ENCODE peak calls at places on chromosomes 16 and 17, in six cellular contexts. P is A549, S is activated gamma-delta T cell treated with Interleukin-2 at 50 U/mL for 16 hours, K is HT1080, V is pancreas, H is NCI-H1092 treated with DMSO at 0.1 percent for 48 hours. Q is an unnamed sample.

GRCh38 chr17:73686126-73686525 is 41.9 kb upstream of the SDK2 start:
- DNase-seq in P (no peak), S (no peak), K (no peak), V (no peak), H (no peak), Q (peak)

GRCh38 chr17:75572713-75573539 is 14.7 kb upstream of the MYO15B start:
- DNase-seq in P (no peak), S (no peak), K (no peak), V (no peak), H (no peak), Q (no peak)

GRCh38 chr17:27244019-27244418 is 49.9 kb upstream of the WSB1 start:
- DNase-seq in P (no peak), S (no peak), K (no peak), V (no peak), H (no peak), Q (no peak)

GRCh38 chr17:31778538-31778937 is 80.5 kb downstream of the COPRS start:
- DNase-seq in P (no peak), S (no peak), K (no peak), V (no peak), H (no peak), Q (no peak)

GRCh38 chr16:55824473-55824872 is 8.4 kb downstream of the CES1 start:
- DNase-seq in P (no peak), S (no peak), K (no peak), V (no peak), H (no peak), Q (no peak)

GRCh38 chr17:36901506-36901905 is 35.8 kb upstream of the LHX1 start:
- DNase-seq in P (no peak), S (no peak), K (peak), V (no peak), H (no peak), Q (no peak)

GRCh38 chr17:38425744-38426143 is 2.5 kb upstream of the ARHGAP23 start:
- DNase-seq in P (no peak), S (no peak), K (peak), V (no peak), H (no peak), Q (no peak)

GRCh38 chr17:49996495-49997255 is 1.7 kb upstream of the DLX3 start:
- DNase-seq in P (peak), S (peak), K (no peak), V (peak), H (peak), Q (no peak)

GRCh38 chr17:39022961-39023360 is 55.8 kb upstream of the FBXO47 start:
- DNase-seq in P (no peak), S (no peak), K (no peak), V (no peak), H (no peak), Q (no peak)

GRCh38 chr16:12703935-12704334 is 99.8 kb downstream of the CPPED1 start:
- DNase-seq in P (no peak), S (no peak), K (peak), V (no peak), H (no peak), Q (peak)

GRCh38 chr17:51601622-51602261 is 341.4 kb downstream of the UTP18 start:
- DNase-seq in P (no peak), S (no peak), K (no peak), V (no peak), H (no peak), Q (no peak)

GRCh38 chr17:77645441-77646430 is 312.8 kb upstream of the TNRC6C start:
- DNase-seq in P (no peak), S (peak), K (no peak), V (no peak), H (no peak), Q (no peak)

GRCh38 chr17:78995761-78996451 is 13.7 kb downstream of the CANT1 start:
- DNase-seq in P (no peak), S (no peak), K (no peak), V (peak), H (no peak), Q (no peak)

GRCh38 chr17:66354472-66354871 is 52.1 kb downstream of the PRKCA start:
- DNase-seq in P (no peak), S (no peak), K (no peak), V (no peak), H (no peak), Q (no peak)

GRCh38 chr16:53865492-53865863 is 161.5 kb downstream of the FTO start:
- DNase-seq in P (peak), S (no peak), K (peak), V (no peak), H (no peak), Q (no peak)

GRCh38 chr17:19876524-19877161 is 8.9 kb upstream of the ULK2 start:
- DNase-seq in P (no peak), S (peak), K (no peak), V (no peak), H (no peak), Q (no peak)

GRCh38 chr17:33968350-33969044 is 286.6 kb upstream of the CCL2 start:
- DNase-seq in P (no peak), S (peak), K (peak), V (no peak), H (no peak), Q (no peak)

GRCh38 chr16:9138021-9138680 is 46.7 kb downstream of the HAPSTR1 start:
- DNase-seq in P (no peak), S (no peak), K (no peak), V (peak), H (no peak), Q (no peak)

GRCh38 chr16:55003306-55003705 is 72.6 kb downstream of the IRX5 start:
- DNase-seq in P (no peak), S (no peak), K (no peak), V (no peak), H (no peak), Q (peak)

GRCh38 chr16:77414752-77415231 is 20.0 kb downstream of the ADAMTS18 start:
- DNase-seq in P (no peak), S (no peak), K (peak), V (no peak), H (no peak), Q (no peak)

GRCh38 chr16:84827131-84827574 is 7.4 kb downstream of the CRISPLD2 start:
- DNase-seq in P (no peak), S (no peak), K (no peak), V (no peak), H (no peak), Q (no peak)

GRCh38 chr16:30785126-30786106 is 1.6 kb downstream of the ZNF629 start:
- DNase-seq in P (no peak), S (no peak), K (no peak), V (no peak), H (no peak), Q (no peak)

GRCh38 chr16:85659805-85660511 is 28.8 kb downstream of the GINS2 start:
- DNase-seq in P (peak), S (peak), K (peak), V (peak), H (peak), Q (no peak)

GRCh38 chr17:45132569-45133463 is 501 bp upstream of the PLCD3 start:
- DNase-seq in P (peak), S (peak), K (peak), V (peak), H (peak), Q (peak)

GRCh38 chr17:14311186-14311705 is 10.4 kb downstream of the HS3ST3B1 start:
- DNase-seq in P (no peak), S (no peak), K (no peak), V (no peak), H (no peak), Q (no peak)

GRCh38 chr17:44200478-44201155 is 933 bp upstream of the ATXN7L3 start:
- DNase-seq in P (no peak), S (no peak), K (no peak), V (no peak), H (peak), Q (no peak)

GRCh38 chr16:1174477-1175357 is 21.8 kb downstream of the CACNA1H start:
- DNase-seq in P (no peak), S (no peak), K (no peak), V (no peak), H (peak), Q (no peak)

GRCh38 chr16:87404764-87405625 is 12.9 kb downstream of the MAP1LC3B start:
- DNase-seq in P (no peak), S (no peak), K (no peak), V (no peak), H (no peak), Q (no peak)

GRCh38 chr16:22063888-22064467 is 28.4 kb upstream of the VWA3A start:
- DNase-seq in P (no peak), S (no peak), K (no peak), V (no peak), H (no peak), Q (no peak)

GRCh38 chr17:20211246-20211645 is 202.1 kb downstream of the SPECC1 start:
- DNase-seq in P (no peak), S (no peak), K (no peak), V (no peak), H (no peak), Q (no peak)

GRCh38 chr17:44312396-44313104 is 4.1 kb downstream of the RUNDC3A start:
- DNase-seq in P (no peak), S (no peak), K (no peak), V (no peak), H (no peak), Q (no peak)

GRCh38 chr17:37648555-37648954 is 5.3 kb upstream of the DDX52 start:
- DNase-seq in P (no peak), S (no peak), K (peak), V (no peak), H (no peak), Q (no peak)

GRCh38 chr17:82239926-82240505 is 11.2 kb downstream of the SLC16A3 start:
- DNase-seq in P (no peak), S (no peak), K (no peak), V (no peak), H (peak), Q (peak)

GRCh38 chr17:78242024-78242742 is 10.8 kb downstream of the TMEM235 start:
- DNase-seq in P (no peak), S (no peak), K (peak), V (no peak), H (no peak), Q (no peak)

GRCh38 chr16:57446530-57447141 is 549 bp downstream of the CIAPIN1 start:
- DNase-seq in P (peak), S (peak), K (peak), V (no peak), H (peak), Q (no peak)

GRCh38 chr16:1871974-1872635 is at the start of gene MEIOB:
- DNase-seq in P (peak), S (peak), K (no peak), V (peak), H (peak), Q (no peak)

GRCh38 chr16:55033225-55034156 is 102.8 kb downstream of the IRX5 start:
- DNase-seq in P (no peak), S (no peak), K (no peak), V (no peak), H (peak), Q (peak)

GRCh38 chr17:50447870-50448573 is 20.7 kb downstream of the CHAD start:
- DNase-seq in P (no peak), S (no peak), K (no peak), V (no peak), H (peak), Q (no peak)

GRCh38 chr17:17792143-17792550 is 44.6 kb downstream of the SREBF1 start:
- DNase-seq in P (no peak), S (no peak), K (no peak), V (no peak), H (peak), Q (no peak)